ENCODE peak calls at places on chromosomes 13 and 19, in four cellular contexts. V is K562, C is fibroblast of lung, E is upper lobe of right lung. X is an unnamed sample.

GRCh38 chr19:8391274-8392016 is 1.3 kb downstream of the RAB11B start:
- DNase-seq in V (no peak), C (no peak), E (peak), X (no peak)

GRCh38 chr19:50512112-50512998 is 1.4 kb downstream of the ASPDH start:
- DNase-seq in V (no peak), C (no peak), E (no peak), X (no peak)

GRCh38 chr13:26585136-26585535 is 27.7 kb downstream of the WASF3 start:
- DNase-seq in V (no peak), C (peak), E (no peak), X (no peak)

GRCh38 chr13:22454586-22454985 is 726.2 kb upstream of the SGCG start:
- DNase-seq in V (no peak), C (no peak), E (no peak), X (peak)

GRCh38 chr13:36332986-36333385 is 13.2 kb downstream of the SPART start:
- DNase-seq in V (no peak), C (peak), E (no peak), X (no peak)

GRCh38 chr13:30713133-30713532 is 22.2 kb upstream of the ALOX5AP start:
- DNase-seq in V (peak), C (no peak), E (no peak), X (no peak)

GRCh38 chr13:41384749-41385503 is 72.4 kb upstream of the RGCC start:
- DNase-seq in V (peak), C (no peak), E (no peak), X (no peak)

GRCh38 chr19:43575955-43576451 is 402 bp downstream of the PINLYP start:
- DNase-seq in V (no peak), C (no peak), E (no peak), X (no peak)

GRCh38 chr13:105961438-105961837 is 574.0 kb downstream of the EFNB2 start:
- DNase-seq in V (no peak), C (no peak), E (no peak), X (no peak)

GRCh38 chr19:35645680-35646511 is 2.2 kb upstream of the COX6B1 start:
- DNase-seq in V (no peak), C (no peak), E (no peak), X (no peak)

GRCh38 chr19:19022380-19022961 is 10.8 kb downstream of the SUGP2 start:
- DNase-seq in V (no peak), C (no peak), E (no peak), X (no peak)

GRCh38 chr19:35126624-35126959 is 8.3 kb downstream of the LGI4 start:
- DNase-seq in V (no peak), C (no peak), E (no peak), X (peak)

GRCh38 chr19:33251526-33252090 is 26.0 kb upstream of the SLC7A10 start:
- DNase-seq in V (no peak), C (no peak), E (no peak), X (no peak)

GRCh38 chr19:57302020-57302465 is 18.2 kb upstream of the ZNF543 start:
- DNase-seq in V (no peak), C (peak), E (no peak), X (no peak)

GRCh38 chr19:29533578-29534544 is 8.1 kb downstream of the VSTM2B start:
- DNase-seq in V (no peak), C (no peak), E (peak), X (no peak)

GRCh38 chr19:16374436-16374835 is 49.8 kb downstream of the KLF2 start:
- DNase-seq in V (no peak), C (no peak), E (no peak), X (no peak)

GRCh38 chr13:23583491-23583890 is 13.3 kb downstream of the TNFRSF19 start:
- DNase-seq in V (no peak), C (no peak), E (no peak), X (no peak)

GRCh38 chr13:108944760-108945159 is 315.3 kb downstream of the MYO16 start:
- DNase-seq in V (no peak), C (no peak), E (no peak), X (no peak)

GRCh38 chr13:106318941-106319411 is 216.5 kb downstream of the EFNB2 start:
- DNase-seq in V (no peak), C (peak), E (no peak), X (no peak)

GRCh38 chr13:41854758-41855157 is 106.2 kb downstream of the VWA8 start:
- DNase-seq in V (peak), C (peak), E (no peak), X (no peak)

GRCh38 chr13:24622481-24622880 is 57.7 kb upstream of the ATP12A start:
- DNase-seq in V (no peak), C (no peak), E (no peak), X (no peak)

GRCh38 chr13:107373551-107373950 is 805.6 kb upstream of the ARGLU1 start:
- DNase-seq in V (no peak), C (peak), E (no peak), X (no peak)

GRCh38 chr13:89061821-89062220 is 1390.7 kb downstream of the SLITRK5 start:
- DNase-seq in V (no peak), C (no peak), E (no peak), X (no peak)

DNA sequence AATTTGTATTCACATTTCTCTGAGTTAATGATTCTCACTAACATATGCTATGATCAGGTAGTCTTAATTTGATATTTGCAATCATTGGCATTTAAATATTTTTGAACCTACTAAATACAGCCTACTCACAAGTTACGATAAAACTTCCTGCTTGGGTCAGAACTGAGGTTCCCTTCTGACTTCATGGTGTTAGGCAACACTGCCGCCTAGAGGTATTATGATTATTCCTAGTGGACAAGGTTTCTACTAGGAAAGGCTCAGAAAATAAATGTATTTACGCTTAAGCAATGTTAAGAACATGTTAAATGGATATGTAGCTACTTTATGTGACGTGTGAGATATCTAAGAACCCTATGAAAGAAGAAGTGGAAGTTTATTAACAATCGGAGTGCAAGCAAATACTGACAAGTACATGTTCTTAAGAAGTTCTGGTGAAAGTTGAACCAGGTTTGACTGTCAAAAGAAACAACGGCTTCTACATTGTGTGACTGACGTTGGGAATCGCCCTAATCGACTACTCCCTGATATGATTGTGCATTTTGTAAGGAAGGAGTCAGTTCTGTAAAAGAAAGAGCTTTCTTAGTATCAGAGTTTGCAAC is 1395.8 kb downstream of the SLITRK5 start:
- DNase-seq in V (peak), C (peak), E (no peak), X (peak)
- TF ChIP-seq CTCF in V (no peak), C (no peak), E (peak), X (peak)

DNA sequence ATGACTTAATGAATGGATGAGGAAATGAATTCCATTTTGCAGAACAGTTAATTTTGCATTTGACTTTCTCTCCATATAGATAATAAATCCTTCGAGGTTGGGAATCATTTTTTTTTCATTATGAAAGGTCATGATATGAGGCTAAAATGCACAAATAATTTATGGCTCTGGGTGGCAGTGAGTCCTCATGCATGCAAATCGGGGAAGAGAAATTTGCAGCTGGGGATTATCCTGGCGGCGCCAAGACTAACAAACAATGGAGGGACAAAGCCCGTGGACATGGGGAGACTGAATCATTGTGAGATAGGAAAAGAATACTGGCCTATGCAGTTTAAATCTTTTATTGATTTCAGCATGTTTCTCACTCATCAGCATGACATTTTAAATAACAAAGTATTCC is 102.2 kb downstream of the ERCC5 start:
- DNase-seq in V (no peak), C (peak), E (no peak), X (no peak)
- TF ChIP-seq CTCF in V (no peak), C (no peak), E (no peak), X (no peak)

DNA sequence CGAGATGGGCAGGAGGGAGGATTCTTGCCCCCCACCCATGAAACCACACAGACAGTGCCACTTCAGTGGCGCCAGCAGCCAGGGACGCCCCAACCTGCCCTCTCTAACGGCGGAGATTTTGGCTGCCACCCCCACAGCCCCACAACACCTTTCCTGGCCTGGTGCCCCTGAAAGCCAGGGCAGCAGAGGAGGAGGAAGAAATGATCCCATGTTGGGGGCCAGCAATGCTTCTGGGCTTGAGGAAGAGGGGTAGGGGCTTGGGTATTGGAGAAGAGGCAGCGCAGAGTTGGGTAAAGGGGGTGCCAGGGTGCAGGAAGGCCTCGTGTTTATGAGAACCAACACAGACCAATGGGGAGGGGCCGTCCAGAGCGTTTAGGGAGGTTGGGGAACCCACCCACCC is 1.7 kb downstream of the MLLT1 start:
- DNase-seq in V (no peak), C (no peak), E (no peak), X (no peak)
- TF ChIP-seq CTCF in V (no peak), C (no peak), E (no peak), X (no peak)

GRCh38 chr13:45362939-45363338 is 22.0 kb upstream of the TPT1 start:
- DNase-seq in V (peak), C (no peak), E (no peak), X (no peak)
- TF ChIP-seq CTCF in V (peak), C (no peak), E (no peak), X (no peak)

GRCh38 chr13:110433014-110433413 is 125.9 kb downstream of the COL4A2 start:
- DNase-seq in V (no peak), C (no peak), E (no peak), X (no peak)
- TF ChIP-seq CTCF in V (no peak), C (no peak), E (no peak), X (no peak)

GRCh38 chr19:14361824-14362223 is 19.4 kb upstream of the ADGRE5 start:
- DNase-seq in V (peak), C (no peak), E (no peak), X (no peak)
- TF ChIP-seq CTCF in V (peak), C (no peak), E (peak), X (no peak)

GRCh38 chr19:46890423-46891170 is 29.8 kb downstream of the ARHGAP35 start:
- DNase-seq in V (no peak), C (peak), E (no peak), X (no peak)
- TF ChIP-seq CTCF in V (no peak), C (no peak), E (no peak), X (no peak)

DNA sequence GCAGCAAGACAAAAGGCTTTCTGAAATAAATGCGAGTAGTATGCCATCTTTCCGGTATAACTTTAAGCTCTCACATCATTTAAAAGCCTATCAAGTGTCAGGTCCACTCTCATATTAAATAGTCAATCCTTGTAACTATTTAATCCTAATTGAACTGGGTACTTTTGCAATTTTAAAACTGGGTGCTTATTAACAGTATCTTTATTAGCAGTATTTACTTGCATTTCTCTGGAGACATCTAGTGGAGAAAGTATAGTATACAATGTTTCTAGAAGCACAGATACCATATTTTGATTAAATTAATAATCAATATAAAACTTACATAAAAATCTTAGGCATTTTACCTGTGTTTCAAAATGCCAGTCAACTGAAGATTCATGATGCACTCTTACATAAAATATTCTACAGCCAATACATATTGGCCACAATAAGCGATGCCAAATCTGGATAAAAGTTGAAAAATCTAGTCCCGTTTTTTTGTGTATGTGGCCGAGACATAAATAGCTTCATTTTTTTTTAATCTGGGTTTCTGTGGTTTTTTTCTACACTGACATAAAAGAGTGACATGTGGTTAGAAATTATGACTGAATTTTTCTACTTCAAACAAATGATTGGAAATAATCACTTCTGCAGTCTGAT is 4.3 kb upstream of the POSTN start:
- DNase-seq in V (no peak), C (peak), E (no peak), X (no peak)
- TF ChIP-seq CTCF in V (no peak), C (no peak), E (peak), X (peak)

GRCh38 chr19:54172764-54173699 is at the start of gene TMC4:
- DNase-seq in V (peak), C (no peak), E (peak), X (no peak)
- TF ChIP-seq CTCF in V (no peak), C (no peak), E (peak), X (no peak)